ENCODE peak calls at places on chromosomes 12 and 14, in nine cellular contexts. One of them, this sample, is unnamed.

GRCh38 chr14:63308723-63309317 is 9.9 kb downstream of the GPHB5 start:
- DNase-seq in H9: peak
- DNase-seq in endothelial cell: peak
- DNase-seq in prostate gland: no peak
- DNase-seq in glutamatergic neuron: no peak
- DNase-seq in CD4-positive, alpha-beta T cell: no peak
- DNase-seq in progenitor cell of endocrine pancreas: no peak
- DNase-seq in astrocyte of the spinal cord: no peak
- DNase-seq in A549: peak
- DNase-seq in this sample: no peak

GRCh38 chr14:83470466-83470865 is 1936.8 kb upstream of the SEL1L start:
- DNase-seq in H9: no peak
- DNase-seq in endothelial cell: no peak
- DNase-seq in prostate gland: no peak
- DNase-seq in glutamatergic neuron: no peak
- DNase-seq in CD4-positive, alpha-beta T cell: no peak
- DNase-seq in progenitor cell of endocrine pancreas: no peak
- DNase-seq in astrocyte of the spinal cord: no peak
- DNase-seq in A549: no peak
- DNase-seq in this sample: no peak

GRCh38 chr12:117024961-117025480 is 74.2 kb downstream of the TESC start:
- DNase-seq in H9: peak
- DNase-seq in endothelial cell: no peak
- DNase-seq in prostate gland: no peak
- DNase-seq in glutamatergic neuron: no peak
- DNase-seq in CD4-positive, alpha-beta T cell: no peak
- DNase-seq in progenitor cell of endocrine pancreas: no peak
- DNase-seq in astrocyte of the spinal cord: no peak
- DNase-seq in A549: no peak
- DNase-seq in this sample: no peak

GRCh38 chr12:18955594-18955993 is 173.9 kb upstream of the PLEKHA5 start:
- DNase-seq in H9: no peak
- DNase-seq in endothelial cell: no peak
- DNase-seq in prostate gland: no peak
- DNase-seq in glutamatergic neuron: no peak
- DNase-seq in CD4-positive, alpha-beta T cell: no peak
- DNase-seq in progenitor cell of endocrine pancreas: no peak
- DNase-seq in astrocyte of the spinal cord: no peak
- DNase-seq in A549: no peak
- DNase-seq in this sample: no peak

GRCh38 chr14:96583605-96584041 is 81.4 kb downstream of the PAPOLA start:
- DNase-seq in H9: peak
- DNase-seq in endothelial cell: no peak
- DNase-seq in prostate gland: no peak
- DNase-seq in glutamatergic neuron: no peak
- DNase-seq in CD4-positive, alpha-beta T cell: no peak
- DNase-seq in progenitor cell of endocrine pancreas: no peak
- DNase-seq in astrocyte of the spinal cord: no peak
- DNase-seq in A549: no peak
- DNase-seq in this sample: peak

GRCh38 chr12:132638541-132639408 is 20.2 kb downstream of the P2RX2 start:
- DNase-seq in H9: peak
- DNase-seq in endothelial cell: peak
- DNase-seq in prostate gland: no peak
- DNase-seq in glutamatergic neuron: peak
- DNase-seq in CD4-positive, alpha-beta T cell: no peak
- DNase-seq in progenitor cell of endocrine pancreas: no peak
- DNase-seq in astrocyte of the spinal cord: peak
- DNase-seq in A549: peak
- DNase-seq in this sample: peak

GRCh38 chr12:10016881-10017280 is 6.5 kb downstream of the CLEC12B start:
- DNase-seq in H9: no peak
- DNase-seq in endothelial cell: no peak
- DNase-seq in prostate gland: no peak
- DNase-seq in glutamatergic neuron: no peak
- DNase-seq in CD4-positive, alpha-beta T cell: no peak
- DNase-seq in progenitor cell of endocrine pancreas: no peak
- DNase-seq in astrocyte of the spinal cord: no peak
- DNase-seq in A549: peak
- DNase-seq in this sample: no peak

GRCh38 chr12:94534278-94534677 is 74.6 kb upstream of the CEP83 start:
- DNase-seq in H9: no peak
- DNase-seq in endothelial cell: no peak
- DNase-seq in prostate gland: no peak
- DNase-seq in glutamatergic neuron: no peak
- DNase-seq in CD4-positive, alpha-beta T cell: no peak
- DNase-seq in progenitor cell of endocrine pancreas: no peak
- DNase-seq in astrocyte of the spinal cord: no peak
- DNase-seq in A549: no peak
- DNase-seq in this sample: no peak

GRCh38 chr14:96567289-96567899 is 65.2 kb downstream of the PAPOLA start:
- DNase-seq in H9: no peak
- DNase-seq in endothelial cell: no peak
- DNase-seq in prostate gland: no peak
- DNase-seq in glutamatergic neuron: no peak
- DNase-seq in CD4-positive, alpha-beta T cell: no peak
- DNase-seq in progenitor cell of endocrine pancreas: no peak
- DNase-seq in astrocyte of the spinal cord: peak
- DNase-seq in A549: peak
- DNase-seq in this sample: no peak

GRCh38 chr12:95731519-95731958 is 59.0 kb downstream of the NTN4 start:
- DNase-seq in H9: no peak
- DNase-seq in endothelial cell: no peak
- DNase-seq in prostate gland: no peak
- DNase-seq in glutamatergic neuron: no peak
- DNase-seq in CD4-positive, alpha-beta T cell: no peak
- DNase-seq in progenitor cell of endocrine pancreas: no peak
- DNase-seq in astrocyte of the spinal cord: no peak
- DNase-seq in A549: no peak
- DNase-seq in this sample: no peak

GRCh38 chr12:8852119-8852518 is 29.7 kb downstream of the A2ML1 start:
- DNase-seq in H9: no peak
- DNase-seq in endothelial cell: no peak
- DNase-seq in prostate gland: no peak
- DNase-seq in glutamatergic neuron: no peak
- DNase-seq in CD4-positive, alpha-beta T cell: no peak
- DNase-seq in progenitor cell of endocrine pancreas: no peak
- DNase-seq in astrocyte of the spinal cord: no peak
- DNase-seq in A549: no peak
- DNase-seq in this sample: no peak
- TF ChIP-seq CTCF in H9: no peak
- TF ChIP-seq CTCF in endothelial cell: no peak
- TF ChIP-seq CTCF in prostate gland: no peak
- TF ChIP-seq CTCF in glutamatergic neuron: no peak
- TF ChIP-seq CTCF in CD4-positive, alpha-beta T cell: no peak
- TF ChIP-seq CTCF in progenitor cell of endocrine pancreas: no peak
- TF ChIP-seq CTCF in astrocyte of the spinal cord: no peak
- TF ChIP-seq CTCF in A549: no peak
- TF ChIP-seq CTCF in this sample: no peak

GRCh38 chr12:5969974-5970690 is 25.1 kb upstream of the ANO2 start:
- DNase-seq in H9: peak
- DNase-seq in endothelial cell: no peak
- DNase-seq in prostate gland: no peak
- DNase-seq in glutamatergic neuron: no peak
- DNase-seq in CD4-positive, alpha-beta T cell: no peak
- DNase-seq in progenitor cell of endocrine pancreas: no peak
- DNase-seq in astrocyte of the spinal cord: no peak
- DNase-seq in A549: no peak
- DNase-seq in this sample: no peak
- TF ChIP-seq CTCF in H9: peak
- TF ChIP-seq CTCF in endothelial cell: no peak
- TF ChIP-seq CTCF in prostate gland: no peak
- TF ChIP-seq CTCF in glutamatergic neuron: no peak
- TF ChIP-seq CTCF in CD4-positive, alpha-beta T cell: no peak
- TF ChIP-seq CTCF in progenitor cell of endocrine pancreas: peak
- TF ChIP-seq CTCF in astrocyte of the spinal cord: no peak
- TF ChIP-seq CTCF in A549: no peak
- TF ChIP-seq CTCF in this sample: no peak

GRCh38 chr12:26245175-26245942 is 50.0 kb downstream of the SSPN start:
- DNase-seq in H9: no peak
- DNase-seq in endothelial cell: no peak
- DNase-seq in prostate gland: no peak
- DNase-seq in glutamatergic neuron: no peak
- DNase-seq in CD4-positive, alpha-beta T cell: no peak
- DNase-seq in progenitor cell of endocrine pancreas: no peak
- DNase-seq in astrocyte of the spinal cord: no peak
- DNase-seq in A549: no peak
- DNase-seq in this sample: no peak
- TF ChIP-seq CTCF in H9: no peak
- TF ChIP-seq CTCF in endothelial cell: no peak
- TF ChIP-seq CTCF in prostate gland: no peak
- TF ChIP-seq CTCF in glutamatergic neuron: no peak
- TF ChIP-seq CTCF in CD4-positive, alpha-beta T cell: no peak
- TF ChIP-seq CTCF in progenitor cell of endocrine pancreas: no peak
- TF ChIP-seq CTCF in astrocyte of the spinal cord: no peak
- TF ChIP-seq CTCF in A549: no peak
- TF ChIP-seq CTCF in this sample: no peak

GRCh38 chr12:65123435-65124063 is 2.4 kb upstream of the WIF1 start:
- DNase-seq in H9: no peak
- DNase-seq in endothelial cell: peak
- DNase-seq in prostate gland: no peak
- DNase-seq in glutamatergic neuron: no peak
- DNase-seq in CD4-positive, alpha-beta T cell: no peak
- DNase-seq in progenitor cell of endocrine pancreas: no peak
- DNase-seq in astrocyte of the spinal cord: peak
- DNase-seq in A549: peak
- DNase-seq in this sample: no peak
- TF ChIP-seq CTCF in H9: peak
- TF ChIP-seq CTCF in endothelial cell: peak
- TF ChIP-seq CTCF in prostate gland: peak
- TF ChIP-seq CTCF in glutamatergic neuron: peak
- TF ChIP-seq CTCF in CD4-positive, alpha-beta T cell: peak
- TF ChIP-seq CTCF in progenitor cell of endocrine pancreas: peak
- TF ChIP-seq CTCF in astrocyte of the spinal cord: peak
- TF ChIP-seq CTCF in A549: peak
- TF ChIP-seq CTCF in this sample: no peak

GRCh38 chr12:57235012-57235727 is 5.7 kb downstream of the SHMT2 start:
- DNase-seq in H9: peak
- DNase-seq in endothelial cell: no peak
- DNase-seq in prostate gland: no peak
- DNase-seq in glutamatergic neuron: no peak
- DNase-seq in CD4-positive, alpha-beta T cell: no peak
- DNase-seq in progenitor cell of endocrine pancreas: no peak
- DNase-seq in astrocyte of the spinal cord: peak
- DNase-seq in A549: no peak
- DNase-seq in this sample: peak
- TF ChIP-seq CTCF in H9: no peak
- TF ChIP-seq CTCF in endothelial cell: no peak
- TF ChIP-seq CTCF in prostate gland: no peak
- TF ChIP-seq CTCF in glutamatergic neuron: no peak
- TF ChIP-seq CTCF in CD4-positive, alpha-beta T cell: no peak
- TF ChIP-seq CTCF in progenitor cell of endocrine pancreas: no peak
- TF ChIP-seq CTCF in astrocyte of the spinal cord: no peak
- TF ChIP-seq CTCF in A549: no peak
- TF ChIP-seq CTCF in this sample: no peak

DNA sequence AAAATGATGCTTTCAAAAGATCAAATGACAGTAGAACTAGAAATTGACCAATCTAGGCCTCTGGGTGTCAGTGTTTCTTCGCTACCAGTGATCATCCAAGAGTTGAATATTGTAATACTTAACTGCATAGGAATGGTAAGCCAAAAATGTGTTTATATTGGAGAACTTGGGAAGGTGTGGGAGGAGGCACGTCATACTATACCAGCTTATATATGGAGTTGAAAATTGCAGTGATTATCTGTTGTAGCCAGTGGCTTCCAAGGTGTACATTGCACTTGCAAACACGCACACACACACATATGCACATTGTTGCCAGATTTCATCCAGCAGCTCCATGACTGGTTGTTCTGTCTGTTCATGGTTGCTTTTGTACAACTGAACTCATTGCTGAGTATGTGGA is 36.1 kb downstream of the EID3 start:
- DNase-seq in H9: no peak
- DNase-seq in endothelial cell: no peak
- DNase-seq in prostate gland: no peak
- DNase-seq in glutamatergic neuron: no peak
- DNase-seq in CD4-positive, alpha-beta T cell: no peak
- DNase-seq in progenitor cell of endocrine pancreas: no peak
- DNase-seq in astrocyte of the spinal cord: peak
- DNase-seq in A549: peak
- DNase-seq in this sample: no peak
- TF ChIP-seq CTCF in H9: no peak
- TF ChIP-seq CTCF in endothelial cell: no peak
- TF ChIP-seq CTCF in prostate gland: no peak
- TF ChIP-seq CTCF in glutamatergic neuron: no peak
- TF ChIP-seq CTCF in CD4-positive, alpha-beta T cell: no peak
- TF ChIP-seq CTCF in progenitor cell of endocrine pancreas: no peak
- TF ChIP-seq CTCF in astrocyte of the spinal cord: peak
- TF ChIP-seq CTCF in A549: no peak
- TF ChIP-seq CTCF in this sample: no peak

This sample was measured in spleen.